ENCODE peak calls at places on chromosomes 6 and 20, in eight cellular contexts. Z is IMR-90, R is neural progenitor cell, E is HCT116, O is prostate gland, N is endothelial cell of umbilical vein, T is breast epithelium, V is BE2C. W is an unnamed sample.

GRCh38 chr6:3719462-3720308 is 31.8 kb downstream of the PXDC1 start:
- DNase-seq in Z (no peak), R (no peak), E (no peak), O (no peak), N (no peak), T (no peak), V (no peak), W (no peak)

GRCh38 chr20:61191096-61191495 is 61.0 kb upstream of the CDH4 start:
- DNase-seq in Z (no peak), R (no peak), E (no peak), O (no peak), N (no peak), T (no peak), V (no peak), W (no peak)

GRCh38 chr6:135423649-135424128 is 73.9 kb downstream of the AHI1 start:
- DNase-seq in Z (peak; percentile 59), R (peak; percentile 39), E (peak; percentile 22), O (no peak), N (peak; percentile 62), T (no peak), V (peak; percentile 14), W (no peak)

GRCh38 chr6:133169901-133170300 is 71.3 kb upstream of the EYA4 start:
- DNase-seq in Z (no peak), R (peak; percentile 11), E (no peak), O (no peak), N (no peak), T (no peak), V (no peak), W (no peak)

GRCh38 chr6:23339268-23339667 is 769.9 kb downstream of the HDGFL1 start:
- DNase-seq in Z (no peak), R (no peak), E (no peak), O (no peak), N (no peak), T (no peak), V (no peak), W (no peak)

GRCh38 chr6:12017263-12017662 is 5.2 kb downstream of the HIVEP1 start:
- DNase-seq in Z (no peak), R (no peak), E (no peak), O (no peak), N (no peak), T (no peak), V (peak; percentile 23), W (no peak)

GRCh38 chr6:77368660-77369313 is 94.5 kb downstream of the HTR1B start:
- DNase-seq in Z (peak; percentile 38), R (peak; percentile 46), E (peak; percentile 18), O (no peak), N (peak; percentile 30), T (peak; percentile 24), V (no peak), W (no peak)

GRCh38 chr6:138981416-138981815 is 6.6 kb downstream of the REPS1 start:
- DNase-seq in Z (no peak), R (no peak), E (no peak), O (no peak), N (no peak), T (no peak), V (no peak), W (no peak)

GRCh38 chr6:31915756-31916155 is 11.8 kb upstream of the C2 start:
- DNase-seq in Z (no peak), R (no peak), E (no peak), O (no peak), N (no peak), T (no peak), V (no peak), W (no peak)

GRCh38 chr6:41454189-41454789 is 91.9 kb upstream of the FOXP4 start:
- DNase-seq in Z (no peak), R (no peak), E (no peak), O (no peak), N (no peak), T (no peak), V (no peak), W (no peak)

GRCh38 chr6:148523551-148523950 is 180.9 kb downstream of the SASH1 start:
- DNase-seq in Z (peak; percentile 67), R (no peak), E (no peak), O (no peak), N (no peak), T (no peak), V (no peak), W (no peak)

GRCh38 chr6:6611486-6611885 is 23.0 kb downstream of the LY86 start:
- DNase-seq in Z (no peak), R (no peak), E (no peak), O (no peak), N (no peak), T (no peak), V (no peak), W (no peak)

GRCh38 chr6:30885999-30886896 is 1.9 kb downstream of the DDR1 start:
- DNase-seq in Z (peak; percentile 79), R (peak; percentile 98), E (peak; percentile 83), O (peak; percentile 94), N (no peak), T (peak; percentile 97), V (peak; percentile 73), W (no peak)

GRCh38 chr20:57474816-57475215 is 50.1 kb downstream of the CTCFL start:
- DNase-seq in Z (no peak), R (no peak), E (no peak), O (no peak), N (no peak), T (no peak), V (no peak), W (no peak)

GRCh38 chr6:69846312-69846711 is 20.0 kb upstream of the COL19A1 start:
- DNase-seq in Z (no peak), R (no peak), E (no peak), O (no peak), N (no peak), T (no peak), V (no peak), W (no peak)

GRCh38 chr6:123962508-123962907 is 158.8 kb downstream of the NKAIN2 start:
- DNase-seq in Z (no peak), R (no peak), E (no peak), O (no peak), N (no peak), T (no peak), V (no peak), W (no peak)

GRCh38 chr6:17580518-17581048 is 19.5 kb upstream of the FAM8A1 start:
- DNase-seq in Z (no peak), R (no peak), E (no peak), O (no peak), N (peak; percentile 49), T (no peak), V (no peak), W (no peak)

GRCh38 chr20:59170406-59171349 is 7.1 kb downstream of the ZNF831 start:
- DNase-seq in Z (no peak), R (no peak), E (no peak), O (no peak), N (no peak), T (no peak), V (no peak), W (no peak)

GRCh38 chr6:157034433-157035230 is 257.5 kb downstream of the ARID1B start:
- DNase-seq in Z (peak; percentile 72), R (peak; percentile 50), E (peak; percentile 36), O (no peak), N (peak; percentile 65), T (no peak), V (no peak), W (no peak)

GRCh38 chr6:143248359-143248758 is 187.7 kb downstream of the AIG1 start:
- DNase-seq in Z (no peak), R (no peak), E (no peak), O (no peak), N (no peak), T (no peak), V (no peak), W (no peak)

GRCh38 chr6:19424853-19425252 is 412.3 kb upstream of the ID4 start:
- DNase-seq in Z (no peak), R (no peak), E (no peak), O (no peak), N (no peak), T (no peak), V (no peak), W (no peak)

GRCh38 chr6:42226251-42227143 is 8.8 kb upstream of the MRPS10 start:
- DNase-seq in Z (peak; percentile 84), R (no peak), E (peak; percentile 98), O (peak; percentile 26), N (no peak), T (peak; percentile 41), V (no peak), W (no peak)

GRCh38 chr6:140275725-140276124 is 901.3 kb upstream of the CITED2 start:
- DNase-seq in Z (no peak), R (no peak), E (no peak), O (no peak), N (no peak), T (no peak), V (no peak), W (no peak)

GRCh38 chr6:106089981-106090380 is 3.8 kb downstream of the PRDM1 start:
- DNase-seq in Z (peak; percentile 57), R (no peak), E (no peak), O (no peak), N (no peak), T (no peak), V (no peak), W (no peak)

GRCh38 chr6:144607998-144608736 is 323.0 kb downstream of the UTRN start:
- DNase-seq in Z (no peak), R (no peak), E (no peak), O (no peak), N (no peak), T (no peak), V (no peak), W (no peak)

GRCh38 chr6:12148841-12149240 is 136.7 kb downstream of the HIVEP1 start:
- DNase-seq in Z (no peak), R (no peak), E (no peak), O (no peak), N (no peak), T (no peak), V (no peak), W (no peak)

GRCh38 chr6:40928302-40928701 is 110.7 kb downstream of the UNC5CL start:
- DNase-seq in Z (no peak), R (no peak), E (no peak), O (no peak), N (no peak), T (no peak), V (no peak), W (no peak)

GRCh38 chr20:44069203-44069931 is 117.6 kb downstream of the JPH2 start:
- DNase-seq in Z (no peak), R (no peak), E (no peak), O (no peak), N (no peak), T (peak; percentile 15), V (no peak), W (peak; percentile 36)
- H3K4me3 ChIP-seq in Z (no peak overlapping the region), R (no peak overlapping the region), E (no peak overlapping the region), O (no peak overlapping the region), N (no peak overlapping the region), T (no peak overlapping the region), V (no peak overlapping the region), W (peak overlapping the region; percentile 36)

GRCh38 chr6:44224978-44225330 is 1.6 kb downstream of the SLC29A1 start:
- DNase-seq in Z (no peak), R (no peak), E (no peak), O (no peak), N (no peak), T (no peak), V (no peak), W (no peak)
- H3K9me3 ChIP-seq in Z (no peaks in the 10 kb centered on the region), R (no peaks in the 10 kb centered on the region), E (no peaks in the 10 kb centered on the region), O (no peaks in the 10 kb centered on the region), N (no peaks in the 10 kb centered on the region), T (no peaks in the 10 kb centered on the region), V (no peaks in the 10 kb centered on the region), W (no peaks in the 10 kb centered on the region)

GRCh38 chr20:16477632-16478031 is 95.6 kb downstream of the KIF16B start:
- DNase-seq in Z (peak; percentile 30), R (no peak), E (no peak), O (no peak), N (no peak), T (no peak), V (no peak), W (no peak)
- H3K36me3 ChIP-seq in Z (no peaks in the 10 kb centered on the region), R (no peaks in the 10 kb centered on the region), E (no peaks in the 10 kb centered on the region), O (no peaks in the 10 kb centered on the region), N (no peaks in the 10 kb centered on the region), T (no peaks in the 10 kb centered on the region), V (no peaks in the 10 kb centered on the region), W (no peaks in the 10 kb centered on the region)

GRCh38 chr20:62739581-62740285 is 31.1 kb downstream of the NTSR1 start:
- DNase-seq in Z (no peak), R (no peak), E (no peak), O (no peak), N (no peak), T (no peak), V (peak; percentile 20), W (peak; percentile 14)
- H3K4me3 ChIP-seq in Z (no peak overlapping the region), R (no peak overlapping the region), E (peak overlapping the region; percentile 37), O (no peak overlapping the region), N (no peak overlapping the region), T (no peak overlapping the region), V (no peak overlapping the region), W (peak overlapping the region; percentile 39)

W was measured in effector memory CD4-positive, alpha-beta T cell.